ENCODE peak calls at places on chromosomes 4 and X, in ten cellular contexts. L, Y, I, W, J, V, S, K, M and U are unnamed samples.

GRCh38 chrX:5852941-5853340 is 375.7 kb downstream of the NLGN4X start:
- DNase-seq in L (no peak), Y (no peak), I (no peak), W (no peak), J (no peak), V (no peak), S (no peak), K (no peak), M (no peak), U (no peak)

GRCh38 chr4:172270421-172270820 is 457.2 kb downstream of the GALNTL6 start:
- DNase-seq in L (no peak), Y (no peak), I (peak; percentile 8), W (no peak), J (no peak), V (no peak), S (no peak), K (peak; percentile 7), M (no peak), U (no peak)

GRCh38 chr4:157115613-157116340 is 39.8 kb downstream of the GLRB start:
- DNase-seq in L (no peak), Y (peak; percentile 8), I (peak; percentile 9), W (no peak), J (no peak), V (no peak), S (no peak), K (no peak), M (no peak), U (no peak)

GRCh38 chr4:8228319-8229250 is 29.5 kb downstream of the SH3TC1 start:
- DNase-seq in L (peak; percentile 70), Y (peak; percentile 82), I (peak; percentile 66), W (peak; percentile 70), J (peak; percentile 86), V (no peak), S (peak; percentile 67), K (no peak), M (peak; percentile 58), U (peak; percentile 66)

GRCh38 chr4:151574968-151575367 is 166.0 kb downstream of the FHIP1A start:
- DNase-seq in L (no peak), Y (no peak), I (no peak), W (no peak), J (no peak), V (no peak), S (no peak), K (no peak), M (no peak), U (no peak)

GRCh38 chr4:153679476-153679875 is 4.6 kb upstream of the TLR2 start:
- DNase-seq in L (no peak), Y (no peak), I (no peak), W (no peak), J (no peak), V (no peak), S (no peak), K (no peak), M (no peak), U (peak; percentile 21)

GRCh38 chrX:21855937-21856415 is at the start of gene YY2:
- DNase-seq in L (no peak), Y (no peak), I (no peak), W (no peak), J (no peak), V (no peak), S (no peak), K (no peak), M (no peak), U (peak; percentile 31)

GRCh38 chrX:34350552-34350951 is 218.4 kb upstream of the FAM47A start:
- DNase-seq in L (no peak), Y (no peak), I (no peak), W (no peak), J (no peak), V (no peak), S (no peak), K (no peak), M (no peak), U (no peak)

GRCh38 chr4:83219991-83220360 is 64.6 kb downstream of the COQ2 start:
- DNase-seq in L (no peak), Y (no peak), I (no peak), W (no peak), J (no peak), V (no peak), S (no peak), K (no peak), M (no peak), U (no peak)

GRCh38 chr4:121428721-121429120 is 47.9 kb upstream of the QRFPR start:
- DNase-seq in L (no peak), Y (no peak), I (no peak), W (no peak), J (no peak), V (no peak), S (no peak), K (no peak), M (no peak), U (no peak)

GRCh38 chr4:3878678-3879077 is 112.5 kb downstream of the ADRA2C start:
- DNase-seq in L (no peak), Y (no peak), I (no peak), W (no peak), J (no peak), V (no peak), S (no peak), K (no peak), M (no peak), U (no peak)

GRCh38 chr4:84451546-84451945 is 47.5 kb downstream of the NKX6-1 start:
- DNase-seq in L (no peak), Y (peak; percentile 6), I (peak; percentile 10), W (no peak), J (no peak), V (no peak), S (no peak), K (no peak), M (no peak), U (no peak)
- TF ChIP-seq CTCF in L (no peak), Y (peak; percentile 46), I (peak; percentile 54), W (peak; percentile 25), J (no peak), V (peak; percentile 74), S (no peak), K (peak; percentile 45), M (no peak), U (no peak)

DNA sequence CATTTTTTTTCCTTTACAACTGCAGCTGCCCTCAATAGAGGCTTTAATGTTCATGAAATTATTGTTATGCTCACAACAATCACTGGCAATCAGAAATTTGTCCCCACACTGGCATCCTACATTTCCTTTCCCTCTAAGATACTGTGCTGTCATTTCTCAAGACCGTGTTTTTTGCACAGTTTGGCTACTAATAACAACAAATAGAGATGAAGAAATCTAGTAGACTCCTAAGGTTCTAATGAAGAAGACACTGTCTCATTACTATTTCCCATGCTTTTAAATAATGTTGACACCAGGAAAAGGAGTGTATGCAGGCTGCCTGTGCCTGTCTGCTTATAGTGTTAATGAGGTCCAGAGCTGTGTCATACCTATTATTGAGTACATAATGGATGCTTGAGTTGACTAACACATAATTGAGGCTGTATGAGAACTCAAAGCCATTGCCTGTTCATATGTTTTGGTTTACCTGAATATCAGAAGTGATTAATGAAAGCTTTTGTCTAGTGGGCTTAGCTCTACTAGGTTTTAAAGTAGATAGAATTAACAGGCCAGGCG is 1.5 kb upstream of the EIF4E start:
- DNase-seq in L (no peak), Y (no peak), I (no peak), W (no peak), J (no peak), V (no peak), S (no peak), K (no peak), M (no peak), U (no peak)
- H3K27ac ChIP-seq in L (peak overlapping the region; percentile 95), Y (peak overlapping the region; percentile 100), I (peak overlapping the region; percentile 95), W (peak overlapping the region; percentile 92), J (no peak overlapping the region), V (no peak overlapping the region), S (peak overlapping the region; percentile 94), K (no peak overlapping the region), M (peak overlapping the region; percentile 95), U (peak overlapping the region; percentile 98)

GRCh38 chr4:7037425-7037824 is 5.7 kb upstream of the TADA2B start:
- DNase-seq in L (no peak), Y (no peak), I (no peak), W (no peak), J (no peak), V (no peak), S (no peak), K (no peak), M (no peak), U (no peak)
- TF ChIP-seq CTCF in L (no peak), Y (no peak), I (no peak), W (no peak), J (no peak), V (peak; percentile 40), S (no peak), K (no peak), M (no peak), U (no peak)

DNA sequence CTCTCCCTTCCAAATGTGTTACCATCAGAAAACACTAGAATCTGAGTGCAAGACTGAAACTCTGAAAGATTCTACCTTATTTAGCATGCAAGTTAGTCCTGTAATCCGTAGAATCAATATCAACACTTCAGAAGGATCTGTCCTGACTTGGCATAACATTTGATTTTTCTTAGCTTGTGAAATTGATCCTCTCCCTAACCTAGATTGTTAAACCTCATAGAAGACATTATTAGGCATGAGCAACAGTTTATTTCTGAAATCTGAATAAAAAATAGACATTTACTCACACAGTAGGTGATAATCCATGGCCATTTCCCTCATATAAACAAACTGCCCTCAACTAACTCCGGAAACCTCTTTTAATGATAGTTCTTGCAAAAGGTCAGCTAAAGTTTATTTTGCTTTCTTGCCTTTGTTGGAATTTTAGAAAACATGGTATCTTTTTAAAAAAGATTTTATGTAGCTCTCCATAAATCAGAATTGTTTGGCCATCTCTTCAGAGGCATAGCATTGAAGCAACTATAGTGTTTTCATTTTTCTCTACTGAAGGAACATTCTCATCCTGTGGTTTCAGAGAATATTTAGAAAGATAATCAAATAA is 38.6 kb upstream of the PDLIM5 start:
- DNase-seq in L (no peak), Y (no peak), I (no peak), W (no peak), J (no peak), V (no peak), S (no peak), K (no peak), M (no peak), U (no peak)
- H3K27ac ChIP-seq in L (peak overlapping the region; percentile 90), Y (peak overlapping the region; percentile 88), I (peak overlapping the region; percentile 21), W (peak overlapping the region; percentile 89), J (no peak overlapping the region), V (no peak overlapping the region), S (peak overlapping the region; percentile 83), K (peak overlapping the region; percentile 72), M (peak overlapping the region; percentile 79), U (peak overlapping the region; percentile 12)

DNA sequence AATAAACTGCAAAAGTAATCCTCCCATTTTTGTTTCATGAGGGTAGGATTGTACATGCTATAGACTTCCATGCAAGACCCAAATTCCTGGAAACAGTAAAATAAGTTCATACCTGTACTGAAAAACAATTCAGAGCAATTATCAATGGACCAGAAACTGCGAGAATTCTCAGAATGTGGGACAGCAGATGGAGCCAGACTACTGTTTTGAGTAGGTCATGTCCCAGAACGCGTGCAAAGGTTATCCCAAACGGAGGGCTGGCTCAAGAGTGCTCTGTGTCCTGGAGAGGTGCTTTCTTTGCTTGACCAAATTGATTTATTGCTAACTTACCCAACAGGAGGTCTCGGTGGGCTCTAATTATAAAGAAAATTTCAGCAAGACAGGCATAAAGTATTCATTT is 1.7 kb upstream of the MAGEH1 start:
- DNase-seq in L (no peak), Y (peak; percentile 13), I (peak; percentile 16), W (no peak), J (no peak), V (no peak), S (no peak), K (peak; percentile 23), M (no peak), U (peak; percentile 27)
- TF ChIP-seq CTCF in L (no peak), Y (no peak), I (peak; percentile 33), W (peak; percentile 26), J (no peak), V (peak; percentile 21), S (no peak), K (peak; percentile 11), M (no peak), U (no peak)